ENCODE peak calls at places on chromosomes 12 and 14, in ten cellular contexts. N, W, Y, H, T, O, I, K, X and L are unnamed samples.

GRCh38 chr12:10160659-10161386 is 11.1 kb downstream of the OLR1 start:
- DNase-seq in N (no peak), W (no peak), Y (no peak), H (no peak), T (no peak), O (no peak), I (no peak), K (no peak), X (no peak), L (no peak)

GRCh38 chr14:94349276-94349675 is 26.1 kb upstream of the SERPINA6 start:
- DNase-seq in N (no peak), W (no peak), Y (no peak), H (no peak), T (no peak), O (no peak), I (no peak), K (no peak), X (no peak), L (no peak)

GRCh38 chr12:126681676-126682075 is 1585.3 kb upstream of the TMEM132C start:
- DNase-seq in N (peak; percentile 49), W (no peak), Y (no peak), H (no peak), T (no peak), O (no peak), I (peak; percentile 28), K (no peak), X (no peak), L (no peak)

GRCh38 chr12:80442426-80443222 is 1.4 kb upstream of the PTPRQ start:
- DNase-seq in N (peak; percentile 89), W (no peak), Y (no peak), H (no peak), T (no peak), O (no peak), I (no peak), K (no peak), X (no peak), L (no peak)

GRCh38 chr12:12011880-12012260 is 58.9 kb upstream of the BCL2L14 start:
- DNase-seq in N (no peak), W (no peak), Y (no peak), H (no peak), T (no peak), O (no peak), I (no peak), K (no peak), X (no peak), L (no peak)

GRCh38 chr12:33438890-33439586 is 581 bp downstream of the SYT10 start:
- DNase-seq in N (peak; percentile 28), W (no peak), Y (no peak), H (no peak), T (no peak), O (no peak), I (peak; percentile 73), K (no peak), X (no peak), L (no peak)

GRCh38 chr14:71665157-71665556 is 267.1 kb upstream of the RGS6 start:
- DNase-seq in N (peak; percentile 88), W (peak; percentile 79), Y (no peak), H (no peak), T (peak; percentile 66), O (no peak), I (no peak), K (peak; percentile 87), X (no peak), L (no peak)

GRCh38 chr14:99191663-99192621 is 80.1 kb downstream of the BCL11B start:
- DNase-seq in N (peak; percentile 33), W (peak; percentile 6), Y (no peak), H (no peak), T (peak; percentile 11), O (no peak), I (no peak), K (peak; percentile 4), X (no peak), L (peak; percentile 22)

GRCh38 chr14:61147898-61148549 is 133.1 kb downstream of the TMEM30B start:
- DNase-seq in N (peak; percentile 63), W (peak; percentile 95), Y (no peak), H (no peak), T (peak; percentile 92), O (no peak), I (peak; percentile 19), K (peak; percentile 98), X (no peak), L (no peak)

GRCh38 chr14:25003537-25003936 is 46.4 kb downstream of the STXBP6 start:
- DNase-seq in N (peak; percentile 64), W (peak; percentile 70), Y (no peak), H (no peak), T (peak; percentile 39), O (no peak), I (no peak), K (peak; percentile 34), X (no peak), L (no peak)

GRCh38 chr14:69865701-69866365 is 13.4 kb upstream of the SMOC1 start:
- DNase-seq in N (no peak), W (no peak), Y (no peak), H (no peak), T (no peak), O (no peak), I (no peak), K (no peak), X (no peak), L (no peak)

GRCh38 chr12:39764944-39765560 is 145.4 kb upstream of the ABCD2 start:
- DNase-seq in N (peak; percentile 76), W (peak; percentile 6), Y (peak; percentile 7), H (no peak), T (peak; percentile 28), O (no peak), I (peak; percentile 68), K (peak; percentile 30), X (no peak), L (no peak)

GRCh38 chr12:101564912-101565311 is 29.9 kb upstream of the MYBPC1 start:
- DNase-seq in N (no peak), W (peak; percentile 2), Y (no peak), H (no peak), T (no peak), O (no peak), I (peak; percentile 51), K (peak; percentile 12), X (no peak), L (no peak)